ENCODE peak calls at places on chromosomes 12 and 14, in five cellular contexts. Z, C, T, G and P are unnamed samples.

GRCh38 chr12:68414988-68415387 is 82.8 kb upstream of the MDM1 start:
- DNase-seq in Z (no peak), C (no peak), T (no peak), G (no peak), P (no peak)

GRCh38 chr14:63891148-63891964 is 38.6 kb downstream of the SYNE2 start:
- DNase-seq in Z (no peak), C (no peak), T (no peak), G (no peak), P (peak; percentile 18)

GRCh38 chr12:38110026-38110699 is 206.4 kb upstream of the ALG10B start:
- DNase-seq in Z (no peak), C (no peak), T (no peak), G (no peak), P (no peak)

GRCh38 chr14:23629204-23629603 is 7.0 kb upstream of the DHRS2 start:
- DNase-seq in Z (no peak), C (no peak), T (no peak), G (no peak), P (no peak)

GRCh38 chr14:99191663-99192621 is 80.1 kb downstream of the BCL11B start:
- DNase-seq in Z (no peak), C (no peak), T (no peak), G (no peak), P (no peak)

GRCh38 chr12:108333898-108334699 is 5.0 kb downstream of the CMKLR1 start:
- DNase-seq in Z (no peak), C (no peak), T (no peak), G (no peak), P (no peak)

GRCh38 chr12:2168808-2169207 is 116.0 kb downstream of the CACNA1C start:
- DNase-seq in Z (no peak), C (no peak), T (no peak), G (no peak), P (peak; percentile 37)

GRCh38 chr14:63134801-63135200 is 69.4 kb upstream of the RHOJ start:
- DNase-seq in Z (no peak), C (no peak), T (peak; percentile 9), G (no peak), P (peak; percentile 81)

GRCh38 chr14:51219473-51220448 is 20.3 kb upstream of the TMX1 start:
- DNase-seq in Z (no peak), C (no peak), T (no peak), G (no peak), P (peak; percentile 68)

GRCh38 chr12:38905480-38906351 is at the start of gene CPNE8:
- DNase-seq in Z (peak; percentile 2), C (peak; percentile 90), T (no peak), G (no peak), P (no peak)

GRCh38 chr12:24596768-24597388 is 352.0 kb downstream of the BCAT1 start:
- DNase-seq in Z (no peak), C (no peak), T (peak; percentile 53), G (no peak), P (peak; percentile 24)

GRCh38 chr12:115172521-115172920 is 488.5 kb upstream of the TBX3 start:
- DNase-seq in Z (no peak), C (no peak), T (no peak), G (no peak), P (no peak)

GRCh38 chr12:120183211-120183631 is 11.3 kb downstream of the GCN1 start:
- DNase-seq in Z (no peak), C (no peak), T (no peak), G (no peak), P (peak; percentile 21)

GRCh38 chr12:128316981-128317526 is 50.1 kb downstream of the TMEM132C start:
- DNase-seq in Z (no peak), C (no peak), T (no peak), G (no peak), P (no peak)

GRCh38 chr12:49296034-49296835 is 1.3 kb downstream of the PRPH start:
- DNase-seq in Z (peak; percentile 53), C (peak; percentile 94), T (no peak), G (peak; percentile 36), P (peak; percentile 68)

GRCh38 chr12:68011882-68012207 is 22.6 kb downstream of the IFNG-AS1 start:
- DNase-seq in Z (no peak), C (no peak), T (no peak), G (no peak), P (no peak)

GRCh38 chr12:120496353-120497340 is 734 bp downstream of the DYNLL1 start:
- DNase-seq in Z (peak; percentile 33), C (peak; percentile 85), T (no peak), G (peak; percentile 25), P (peak; percentile 61)

GRCh38 chr14:102094101-102094500 is 7.3 kb upstream of the HSP90AA1 start:
- DNase-seq in Z (no peak), C (peak; percentile 57), T (no peak), G (no peak), P (no peak)

GRCh38 chr12:132661972-132662371 is 25.2 kb downstream of the POLE start:
- DNase-seq in Z (no peak), C (no peak), T (no peak), G (no peak), P (no peak)

GRCh38 chr12:27595231-27595642 is 71.2 kb downstream of the PPFIBP1 start:
- DNase-seq in Z (no peak), C (no peak), T (no peak), G (no peak), P (no peak)

GRCh38 chr14:94568186-94568585 is 6.9 kb downstream of the SERPINA4 start:
- DNase-seq in Z (no peak), C (no peak), T (no peak), G (no peak), P (no peak)

GRCh38 chr14:21467620-21468019 is 9.1 kb downstream of the RAB2B start:
- DNase-seq in Z (no peak), C (no peak), T (no peak), G (no peak), P (no peak)

GRCh38 chr14:45068396-45068795 is 15.5 kb upstream of the PRPF39 start:
- DNase-seq in Z (no peak), C (no peak), T (no peak), G (no peak), P (no peak)

GRCh38 chr12:94717112-94717511 is 66.8 kb upstream of the TMCC3 start:
- DNase-seq in Z (no peak), C (no peak), T (no peak), G (no peak), P (no peak)

GRCh38 chr12:107598906-107599305 is 86.7 kb upstream of the PWP1 start:
- DNase-seq in Z (no peak), C (no peak), T (no peak), G (no peak), P (no peak)

GRCh38 chr14:71415404-71415690 is 508.1 kb downstream of the PCNX1 start:
- DNase-seq in Z (no peak), C (no peak), T (no peak), G (no peak), P (no peak)

GRCh38 chr14:102046337-102047278 is 40.2 kb downstream of the HSP90AA1 start:
- DNase-seq in Z (no peak), C (peak; percentile 98), T (no peak), G (no peak), P (no peak)

GRCh38 chr12:56261503-56262230 is 3.5 kb upstream of the ANKRD52 start:
- DNase-seq in Z (no peak), C (no peak), T (no peak), G (no peak), P (no peak)

GRCh38 chr12:119669744-119670472 is 2.0 kb downstream of the PRKAB1 start:
- DNase-seq in Z (no peak), C (no peak), T (no peak), G (no peak), P (peak; percentile 38)

GRCh38 chr12:114547636-114548035 is 136.3 kb downstream of the TBX3 start:
- DNase-seq in Z (no peak), C (peak; percentile 79), T (no peak), G (no peak), P (no peak)